ENCODE peak calls at places on chromosomes 6 and 20, in five cellular contexts. Z is kidney, U is left ventricle myocardium inferior, T is cardiac muscle cell, Q is GM23338. D is an unnamed sample.

GRCh38 chr6:36985963-36986703 is at the start of gene MTCH1:
- DNase-seq in Q (peak), U (peak), Z (peak), T (peak), D (peak)

GRCh38 chr6:53300656-53301551 is 47.8 kb downstream of the ELOVL5 start:
- DNase-seq in Z (no peak), Q (no peak), U (peak), T (peak), D (no peak)

GRCh38 chr6:152118224-152118623 is 310.7 kb downstream of the ESR1 start:
- DNase-seq in Q (no peak), T (no peak), U (no peak), Z (no peak), D (no peak)

GRCh38 chr6:123962508-123962907 is 158.8 kb downstream of the NKAIN2 start:
- DNase-seq in T (peak), Q (no peak), Z (peak), U (no peak), D (no peak)

GRCh38 chr6:5158191-5158590 is 73.0 kb downstream of the PPP1R3G start:
- DNase-seq in Z (no peak), U (no peak), T (no peak), Q (no peak), D (no peak)

GRCh38 chr6:3844097-3844463 is 5.1 kb upstream of the FAM50B start:
- DNase-seq in U (no peak), T (no peak), Q (no peak), Z (no peak), D (no peak)

GRCh38 chr20:18738055-18738454 is 75.5 kb upstream of the SCP2D1 start:
- DNase-seq in T (no peak), Z (no peak), Q (no peak), U (no peak), D (no peak)

GRCh38 chr6:23334360-23334759 is 765.0 kb downstream of the HDGFL1 start:
- DNase-seq in U (no peak), T (no peak), Z (no peak), Q (no peak), D (no peak)

GRCh38 chr20:49186535-49187329 is 1.4 kb downstream of the STAU1 start:
- DNase-seq in T (peak), Q (peak), Z (no peak), U (peak), D (peak)

GRCh38 chr20:24868396-24868927 is 80.6 kb upstream of the CST7 start:
- DNase-seq in T (no peak), Q (no peak), U (no peak), Z (no peak), D (no peak)

GRCh38 chr20:15336011-15336410 is 998.6 kb upstream of the FLRT3 start:
- DNase-seq in U (no peak), Q (peak), Z (no peak), T (no peak), D (no peak)

GRCh38 chr20:1019344-1019743 is 17.2 kb upstream of the RSPO4 start:
- DNase-seq in Z (no peak), Q (no peak), T (no peak), U (no peak), D (no peak)

GRCh38 chr6:56840467-56841371 is 114.2 kb upstream of the BEND6 start:
- DNase-seq in U (no peak), Q (no peak), T (no peak), Z (no peak), D (no peak)

GRCh38 chr6:35017461-35018183 is 123.5 kb downstream of the TCP11 start:
- DNase-seq in T (no peak), Q (no peak), U (peak), Z (peak), D (no peak)

GRCh38 chr20:5145365-5146301 is 18.8 kb downstream of the CDS2 start:
- DNase-seq in T (no peak), Z (no peak), U (no peak), Q (no peak), D (no peak)

DNA sequence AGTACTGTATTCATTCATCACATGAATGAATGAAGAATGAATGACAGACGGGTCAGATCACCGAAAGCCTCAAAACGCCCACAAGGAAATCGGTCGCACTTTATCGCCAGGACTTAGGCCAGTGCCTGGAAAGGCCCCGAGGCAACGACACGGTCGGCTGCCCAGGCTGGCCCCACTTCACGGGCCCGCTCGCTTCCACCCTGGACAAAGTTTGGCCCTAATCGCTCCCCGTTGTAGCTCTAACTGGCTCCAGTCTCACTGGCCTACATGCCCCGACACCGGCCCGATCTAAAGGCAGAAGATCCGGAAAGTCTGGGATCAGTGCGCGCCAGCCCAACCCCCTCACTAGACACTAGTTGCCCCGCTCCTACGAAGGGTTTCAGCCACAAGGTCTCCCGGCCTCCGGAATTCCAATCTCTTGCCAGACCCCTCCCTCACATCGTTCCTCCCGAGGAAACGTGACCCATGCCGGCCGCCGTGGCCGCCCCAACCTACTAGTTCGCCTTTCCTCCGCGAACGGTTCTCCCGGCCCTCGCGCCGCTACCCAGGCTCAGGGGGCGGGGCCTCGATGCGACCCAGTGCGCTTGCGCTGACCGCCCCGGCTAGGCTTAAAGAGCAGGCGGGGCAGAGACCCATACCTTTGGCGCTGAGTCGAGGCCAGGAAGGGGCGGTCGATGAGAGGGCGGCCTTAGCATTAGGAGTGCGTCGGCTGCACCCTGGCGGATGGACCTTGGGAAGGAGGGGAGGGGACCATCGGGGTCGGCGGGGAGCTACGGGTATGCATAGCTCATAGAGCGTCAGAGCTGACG is at the start of the genes GSS and MYH7B:
- DNase-seq in T (peak), U (peak), Z (peak), Q (peak), D (peak)
- TF ChIP-seq CTCF in T (peak), U (peak), Z (peak), Q (peak), D (peak)

GRCh38 chr6:33679761-33680160 is 31.7 kb downstream of the UQCC2 start:
- DNase-seq in Z (no peak), T (no peak), U (no peak), Q (no peak), D (no peak)

GRCh38 chr6:33678246-33678931 is 33.1 kb downstream of the UQCC2 start:
- DNase-seq in Q (no peak), Z (no peak), T (no peak), U (no peak), D (no peak)

GRCh38 chr6:33677153-33677660 is 34.3 kb downstream of the UQCC2 start:
- DNase-seq in T (no peak), Z (no peak), Q (no peak), U (no peak), D (no peak)

GRCh38 chr6:33677689-33678088 is 33.8 kb downstream of the UQCC2 start:
- DNase-seq in U (no peak), T (no peak), Q (no peak), Z (no peak), D (no peak)

GRCh38 chr6:33678932-33679478 is 32.5 kb downstream of the UQCC2 start:
- DNase-seq in Q (no peak), U (no peak), T (no peak), Z (no peak), D (no peak)
- H3K4me3 ChIP-seq in Q (no peak), U (no peak), T (no peak), Z (no peak), D (no peak)

GRCh38 chr6:30829639-30830250 is 54.6 kb upstream of the DDR1 start:
- DNase-seq in Q (peak), U (no peak), Z (no peak), T (no peak), D (no peak)
- TF ChIP-seq CTCF in Q (peak), U (no peak), Z (no peak), T (no peak), D (no peak)

DNA sequence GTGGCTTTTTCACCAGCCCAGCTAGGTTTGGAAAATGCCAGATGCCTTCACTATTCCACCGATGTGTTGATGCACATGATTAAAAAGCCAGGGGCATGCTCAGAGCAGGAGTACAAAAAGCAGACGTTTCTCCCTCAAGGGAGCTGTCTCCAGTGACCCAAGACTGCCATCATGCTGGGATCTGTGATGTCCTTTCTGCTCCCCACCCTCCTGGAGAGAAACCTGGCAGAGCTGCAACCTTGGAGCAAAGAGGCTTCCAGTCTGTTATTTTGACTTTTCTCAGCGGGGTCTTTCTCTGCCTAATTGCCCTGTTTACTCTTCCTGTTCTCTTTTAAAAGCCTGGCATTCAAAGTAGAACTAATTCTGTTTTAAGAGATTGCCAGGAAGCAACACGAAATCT is 610.8 kb downstream of the UTRN start:
- DNase-seq in T (no peak), U (no peak), Q (peak), Z (no peak), D (no peak)
- H3K4me3 ChIP-seq in T (no peak), U (no peak), Q (no peak), Z (no peak), D (no peak)

GRCh38 chr20:32664352-32665159 is 9.2 kb downstream of the C20orf203 start:
- DNase-seq in U (no peak), T (no peak), Z (no peak), Q (no peak), D (no peak)
- TF ChIP-seq CTCF in U (no peak), T (no peak), Z (no peak), Q (no peak), D (no peak)